ENCODE peak calls at places on chromosomes 2 and 18, in four cellular contexts. X is HepG2, Z is GM12878, C is H1. V is an unnamed sample.

GRCh38 chr2:135948141-135948540 is 37.3 kb downstream of the DARS1 start:
- DNase-seq in Z (no peak), C (no peak), X (no peak), V (no peak)

GRCh38 chr2:56132138-56132537 is 51.7 kb upstream of the CCDC85A start:
- DNase-seq in X (peak), Z (no peak), C (no peak), V (peak)

GRCh38 chr2:203191958-203192357 is 46.9 kb upstream of the CYP20A1 start:
- DNase-seq in C (no peak), Z (no peak), X (no peak), V (no peak)

GRCh38 chr2:24182507-24182906 is 7.7 kb downstream of the FAM228A start:
- DNase-seq in C (no peak), Z (no peak), X (peak), V (no peak)

GRCh38 chr2:153163055-153163454 is 315.5 kb downstream of the RPRM start:
- DNase-seq in Z (no peak), X (peak), C (no peak), V (no peak)

GRCh38 chr2:239371726-239372686 is 28.8 kb downstream of the HDAC4 start:
- DNase-seq in Z (no peak), X (no peak), C (peak), V (no peak)

GRCh38 chr2:168538534-168538933 is 82.5 kb downstream of the CERS6 start:
- DNase-seq in X (no peak), C (no peak), Z (no peak), V (no peak)

GRCh38 chr2:202036601-202037037 is 3.0 kb downstream of the FZD7 start:
- DNase-seq in X (no peak), C (no peak), Z (no peak), V (no peak)

GRCh38 chr2:139142252-139142651 is 362.1 kb upstream of the NXPH2 start:
- DNase-seq in Z (no peak), C (no peak), X (no peak), V (peak)

GRCh38 chr2:132584976-132585817 is 84.8 kb downstream of the LYPD1 start:
- DNase-seq in X (no peak), C (no peak), Z (no peak), V (no peak)

GRCh38 chr2:181041661-181042060 is 61.3 kb downstream of the UBE2E3 start:
- DNase-seq in C (no peak), Z (no peak), X (no peak), V (no peak)

GRCh38 chr2:46812381-46813024 is 103.1 kb downstream of the MCFD2 start:
- DNase-seq in Z (no peak), X (no peak), C (no peak), V (no peak)

GRCh38 chr2:232432598-232433184 is 23.3 kb upstream of the ALPI start:
- DNase-seq in X (no peak), C (peak), Z (no peak), V (peak)

GRCh38 chr2:9326975-9327374 is 96.4 kb downstream of the ITGB1BP1 start:
- DNase-seq in X (peak), C (no peak), Z (no peak), V (no peak)

GRCh38 chr2:150663143-150663542 is 175.7 kb upstream of the RND3 start:
- DNase-seq in X (no peak), Z (no peak), C (no peak), V (no peak)

GRCh38 chr2:96898135-96898505 is 28.2 kb upstream of the SEMA4C start:
- DNase-seq in X (no peak), C (no peak), Z (no peak), V (no peak)

GRCh38 chr18:79517322-79517721 is 121.6 kb downstream of the NFATC1 start:
- DNase-seq in C (no peak), Z (no peak), X (no peak), V (no peak)

DNA sequence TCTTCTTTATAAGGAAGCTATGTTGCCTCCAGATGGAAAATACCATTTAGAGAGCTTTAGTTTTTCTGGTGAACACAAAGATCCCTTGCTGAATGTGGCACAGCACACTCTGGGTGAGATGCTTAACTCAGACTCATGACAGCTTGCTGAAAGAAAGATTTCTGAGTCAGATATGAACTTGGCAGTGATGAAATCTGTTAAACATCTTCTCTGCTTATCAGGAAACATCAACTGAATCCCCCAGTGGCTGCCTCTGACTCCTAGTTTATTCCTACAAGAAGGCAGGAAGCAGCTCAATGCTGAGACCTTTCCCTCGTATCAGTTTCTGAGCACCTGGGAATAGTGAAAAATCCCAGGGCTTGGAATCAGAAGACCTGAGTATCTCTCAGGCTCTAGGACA is 162.7 kb downstream of the OSR1 start:
- DNase-seq in Z (no peak), X (no peak), C (no peak), V (no peak)
- TF ChIP-seq EP300 in Z (no peak), X (no peak), C (no peak), V (no peak)

GRCh38 chr2:158045362-158045761 is 56.3 kb upstream of the UPP2 start:
- DNase-seq in Z (no peak), X (peak), C (no peak), V (peak)
- TF ChIP-seq ZNF274 in Z (no peak), X (no peak), C (no peak), V (no peak)

GRCh38 chr2:19050354-19050753 is 308.1 kb downstream of the OSR1 start:
- DNase-seq in Z (no peak), X (no peak), C (no peak), V (no peak)

GRCh38 chr2:19043893-19044292 is 314.5 kb downstream of the OSR1 start:
- DNase-seq in C (no peak), Z (no peak), X (no peak), V (no peak)

GRCh38 chr2:19048593-19049264 is 309.7 kb downstream of the OSR1 start:
- DNase-seq in Z (no peak), C (no peak), X (peak), V (no peak)

GRCh38 chr2:19045151-19045550 is 313.3 kb downstream of the OSR1 start:
- DNase-seq in X (no peak), C (no peak), Z (no peak), V (no peak)

DNA sequence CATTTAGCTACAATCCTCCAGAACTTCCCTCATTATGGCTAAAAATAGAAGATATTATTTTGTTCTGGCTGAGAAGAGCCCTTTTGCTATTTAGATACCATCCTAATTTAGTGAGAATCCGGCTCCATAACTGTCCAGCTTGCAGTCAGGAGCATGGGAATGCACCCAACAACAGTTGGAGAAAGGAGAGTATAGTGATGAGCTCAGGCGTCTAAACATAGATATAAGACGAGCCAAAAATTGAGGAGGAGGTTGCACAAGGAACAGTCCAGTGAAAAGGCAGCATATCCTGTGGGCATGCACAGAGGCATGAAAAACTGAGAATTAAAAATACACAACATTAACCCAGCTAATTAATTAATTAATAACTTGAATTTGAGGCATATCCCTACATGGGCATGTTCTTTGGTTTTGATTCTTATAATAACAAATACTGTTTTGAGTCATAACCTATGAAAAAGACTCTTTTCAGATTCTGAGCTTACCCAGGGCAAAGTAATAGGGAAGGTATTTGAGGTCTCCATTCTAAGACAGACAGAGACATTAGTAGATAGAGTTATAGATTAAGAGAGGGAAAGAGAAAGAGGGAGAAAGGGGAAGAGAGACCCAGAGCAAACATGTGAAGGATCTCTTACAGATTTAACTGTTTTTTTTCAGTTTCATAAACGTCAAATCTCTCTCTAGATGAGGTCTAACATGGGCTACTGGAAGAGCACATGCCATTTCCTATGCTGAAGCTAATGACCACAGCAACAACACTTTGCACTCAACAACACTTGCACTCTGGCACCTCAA is 311.2 kb downstream of the OSR1 start:
- DNase-seq in C (no peak), X (no peak), Z (peak), V (no peak)
- TF ChIP-seq SIN3A in C (no peak), X (no peak), Z (no peak), V (no peak)

DNA sequence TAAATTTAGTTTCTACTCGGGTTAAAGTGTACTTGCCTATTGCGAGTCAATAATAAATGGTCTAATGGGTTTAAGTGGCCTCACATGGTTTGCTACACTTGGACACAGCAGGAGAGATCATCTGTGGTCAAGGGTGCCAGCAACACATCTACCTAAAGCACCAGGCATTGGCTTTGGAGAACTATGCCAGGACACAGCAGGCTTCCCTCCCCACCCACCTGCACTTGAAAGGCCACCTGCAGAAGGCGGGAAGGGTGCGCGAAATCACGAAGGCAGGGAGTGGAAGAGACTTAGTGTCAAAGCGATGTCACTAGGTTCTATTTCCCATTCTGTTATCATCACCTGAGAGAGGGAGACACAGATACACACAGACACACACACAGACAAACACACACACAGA is 44.5 kb downstream of the MYT1L start:
- DNase-seq in Z (no peak), C (no peak), X (no peak), V (no peak)
- TF ChIP-seq EP300 in Z (no peak), C (no peak), X (no peak), V (no peak)

DNA sequence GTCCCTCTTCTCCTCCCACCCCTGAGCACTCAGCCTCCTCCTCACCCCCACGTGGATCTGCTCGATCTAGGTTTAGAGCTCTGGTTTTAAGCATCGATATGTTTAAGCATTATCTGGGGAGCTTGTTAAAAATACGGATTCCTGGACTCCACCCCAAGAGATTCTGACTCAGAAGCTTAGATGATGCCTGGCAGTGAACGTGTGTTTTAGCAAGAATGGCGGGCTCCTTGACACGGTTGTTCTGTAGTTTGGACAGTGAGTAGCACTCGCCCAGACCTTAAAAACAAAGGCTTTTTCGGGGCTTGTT is 47.3 kb downstream of the LDLRAD4 start:
- DNase-seq in X (no peak), C (no peak), Z (no peak), V (no peak)
- TF ChIP-seq ZNF274 in X (no peak), C (no peak), Z (no peak), V (no peak)